ENCODE peak calls at places on chromosomes 4 and X, in eight cellular contexts. R is BE2C, J is endothelial cell, U is HFFc6, F is transverse colon, Q is HFF-Myc, Z is AG04449, A is GM20000. X is an unnamed sample.

GRCh38 chrX:48541140-48541814 is 1.8 kb downstream of the TBC1D25 start:
- DNase-seq in A (no peak), J (no peak), Q (no peak), Z (no peak), R (no peak), F (no peak), U (no peak), X (no peak)

GRCh38 chr4:77193511-77194236 is 36.7 kb downstream of the CCNG2 start:
- DNase-seq in Z (no peak), F (peak), R (peak), U (no peak), Q (no peak), A (peak), J (no peak), X (peak)

GRCh38 chr4:91282217-91282616 is 1021.5 kb upstream of the GRID2 start:
- DNase-seq in J (no peak), U (no peak), F (no peak), Z (no peak), A (no peak), Q (no peak), R (no peak), X (no peak)

GRCh38 chrX:72243472-72243871 is 4.6 kb upstream of the ERCC6L start:
- DNase-seq in R (no peak), U (peak), F (no peak), J (no peak), Z (no peak), A (no peak), Q (no peak), X (no peak)

GRCh38 chrX:108312938-108313337 is 125.3 kb downstream of the COL4A6 start:
- DNase-seq in U (peak), A (no peak), Q (peak), J (no peak), Z (no peak), R (no peak), F (no peak), X (no peak)

GRCh38 chrX:108537005-108537404 is 97.4 kb downstream of the COL4A5 start:
- DNase-seq in F (no peak), J (peak), A (peak), R (peak), U (peak), Q (no peak), Z (no peak), X (peak)

GRCh38 chr4:153792007-153792892 is 3.4 kb upstream of the SFRP2 start:
- DNase-seq in Q (no peak), Z (no peak), F (peak), J (peak), R (peak), A (no peak), U (no peak), X (peak)

GRCh38 chrX:45011597-45011996 is 138.6 kb downstream of the KDM6A start:
- DNase-seq in U (no peak), R (no peak), A (no peak), J (no peak), Z (no peak), Q (no peak), F (no peak), X (no peak)

GRCh38 chr4:113781439-113782040 is 20.0 kb upstream of the CAMK2D start:
- DNase-seq in F (no peak), U (no peak), Q (no peak), R (no peak), A (peak), Z (no peak), J (no peak), X (peak)

GRCh38 chrX:40922307-40922706 is 162.9 kb upstream of the USP9X start:
- DNase-seq in R (no peak), Z (no peak), J (no peak), Q (no peak), A (no peak), U (peak), F (no peak), X (no peak)

GRCh38 chr4:3479358-3480101 is 16.4 kb downstream of the DOK7 start:
- DNase-seq in Z (no peak), A (no peak), U (no peak), J (no peak), Q (no peak), F (no peak), R (no peak), X (no peak)

GRCh38 chrX:119790977-119791436 is 423 bp downstream of the RPL39 start:
- DNase-seq in J (no peak), Z (no peak), R (peak), F (peak), U (peak), Q (no peak), A (no peak), X (no peak)

GRCh38 chr4:4554234-4554633 is 12.4 kb upstream of the STX18 start:
- DNase-seq in Q (no peak), A (no peak), U (no peak), F (no peak), R (no peak), J (no peak), Z (no peak), X (no peak)

GRCh38 chrX:77505227-77505626 is 58.0 kb downstream of the FGF16 start:
- DNase-seq in A (no peak), R (no peak), F (no peak), Q (no peak), J (no peak), Z (peak), U (no peak), X (no peak)

GRCh38 chrX:129961180-129962083 is 21.0 kb upstream of the BCORL1 start:
- DNase-seq in R (peak), A (peak), U (peak), Q (no peak), J (no peak), F (peak), Z (no peak), X (peak)

GRCh38 chrX:115367956-115368355 is 78.4 kb downstream of the LUZP4 start:
- DNase-seq in U (no peak), J (no peak), Z (no peak), A (no peak), R (no peak), F (no peak), Q (no peak), X (no peak)

GRCh38 chr4:6480532-6481088 is 8.2 kb upstream of the PPP2R2C start:
- DNase-seq in Q (no peak), F (no peak), R (no peak), U (no peak), A (no peak), Z (no peak), J (no peak), X (no peak)

GRCh38 chrX:47218920-47219815 is 687 bp downstream of the CDK16 start:
- DNase-seq in Z (no peak), F (peak), Q (no peak), R (peak), U (no peak), A (peak), J (peak), X (peak)

GRCh38 chr4:53937327-53937726 is 127.1 kb downstream of the CHIC2 start:
- DNase-seq in F (no peak), J (no peak), U (no peak), R (no peak), Q (no peak), A (no peak), Z (no peak), X (no peak)

GRCh38 chr4:173057442-173057841 is 111.2 kb upstream of the GALNT7 start:
- DNase-seq in F (no peak), U (no peak), J (no peak), A (no peak), Q (no peak), Z (no peak), R (no peak), X (no peak)

GRCh38 chr4:8191136-8191747 is 7.8 kb upstream of the SH3TC1 start:
- DNase-seq in R (no peak), A (no peak), U (no peak), Z (no peak), F (peak), Q (no peak), J (no peak), X (no peak)

GRCh38 chr4:81375745-81376144 is 96.0 kb downstream of the RASGEF1B start:
- DNase-seq in R (no peak), Z (no peak), A (no peak), F (no peak), Q (no peak), U (no peak), J (no peak), X (no peak)

GRCh38 chr4:173935622-173936405 is 347.7 kb downstream of the FBXO8 start:
- DNase-seq in U (no peak), A (no peak), R (no peak), J (no peak), Z (no peak), F (no peak), Q (no peak), X (no peak)

GRCh38 chr4:174604198-174604597 is 81.9 kb upstream of the HPGD start:
- DNase-seq in Q (peak), J (no peak), U (no peak), R (no peak), A (no peak), Z (no peak), F (no peak), X (no peak)

GRCh38 chr4:86130160-86130933 is 229.5 kb downstream of the MAPK10 start:
- DNase-seq in Q (no peak), Z (no peak), J (no peak), F (no peak), A (no peak), U (no peak), R (no peak), X (no peak)

GRCh38 chrX:82219129-82219528 is 1017.2 kb downstream of the SH3BGRL start:
- DNase-seq in Z (no peak), Q (no peak), A (no peak), R (no peak), U (no peak), F (no peak), J (no peak), X (no peak)

GRCh38 chr4:140790765-140791164 is 34.6 kb upstream of the TBC1D9 start:
- DNase-seq in U (no peak), F (peak), J (no peak), A (peak), R (no peak), Q (no peak), Z (no peak), X (peak)

GRCh38 chrX:148049441-148049840 is 68.3 kb downstream of the FMR1NB start:
- DNase-seq in Q (no peak), J (peak), Z (no peak), U (no peak), R (no peak), F (no peak), A (peak), X (peak)

GRCh38 chr4:13659341-13660070 is 32.0 kb upstream of the BOD1L1 start:
- DNase-seq in R (no peak), Z (no peak), U (no peak), A (no peak), F (no peak), Q (no peak), J (no peak), X (no peak)

GRCh38 chr4:54439831-54440243 is 210.7 kb downstream of the PDGFRA start:
- DNase-seq in F (peak), Z (no peak), A (no peak), R (peak), J (no peak), U (peak), Q (peak), X (no peak)

GRCh38 chr4:117491531-117491930 is 406.2 kb upstream of the TRAM1L1 start:
- DNase-seq in F (no peak), Q (no peak), Z (no peak), U (no peak), A (no peak), R (no peak), J (no peak), X (no peak)

GRCh38 chr4:140793291-140793690 is 37.1 kb upstream of the TBC1D9 start:
- DNase-seq in F (no peak), J (no peak), U (no peak), A (no peak), R (no peak), Z (no peak), Q (no peak), X (no peak)

GRCh38 chrX:32183066-32183465 is 1028.3 kb downstream of the DMD start:
- DNase-seq in Z (no peak), R (no peak), Q (no peak), J (no peak), A (no peak), F (no peak), U (no peak), X (no peak)

GRCh38 chr4:139767168-139767567 is 101.5 kb downstream of the MGST2 start:
- DNase-seq in A (no peak), R (no peak), U (peak), Q (no peak), J (no peak), F (no peak), Z (peak), X (no peak)

GRCh38 chr4:149933883-149934282 is 118.2 kb upstream of the IQCM start:
- DNase-seq in A (no peak), U (no peak), R (no peak), F (no peak), Z (no peak), Q (no peak), J (no peak), X (no peak)

GRCh38 chrX:44062842-44063241 is 89.7 kb upstream of the NDP start:
- DNase-seq in Q (no peak), R (no peak), Z (no peak), U (no peak), F (no peak), A (no peak), J (no peak), X (no peak)

GRCh38 chr4:2347190-2347589 is 71.3 kb downstream of the ZFYVE28 start:
- DNase-seq in Q (no peak), A (no peak), F (no peak), J (no peak), Z (no peak), R (no peak), U (no peak), X (no peak)
- TF ChIP-seq CTCF in Q (no peak), A (no peak), F (no peak), J (no peak), Z (no peak), R (no peak), U (no peak), X (no peak)

DNA sequence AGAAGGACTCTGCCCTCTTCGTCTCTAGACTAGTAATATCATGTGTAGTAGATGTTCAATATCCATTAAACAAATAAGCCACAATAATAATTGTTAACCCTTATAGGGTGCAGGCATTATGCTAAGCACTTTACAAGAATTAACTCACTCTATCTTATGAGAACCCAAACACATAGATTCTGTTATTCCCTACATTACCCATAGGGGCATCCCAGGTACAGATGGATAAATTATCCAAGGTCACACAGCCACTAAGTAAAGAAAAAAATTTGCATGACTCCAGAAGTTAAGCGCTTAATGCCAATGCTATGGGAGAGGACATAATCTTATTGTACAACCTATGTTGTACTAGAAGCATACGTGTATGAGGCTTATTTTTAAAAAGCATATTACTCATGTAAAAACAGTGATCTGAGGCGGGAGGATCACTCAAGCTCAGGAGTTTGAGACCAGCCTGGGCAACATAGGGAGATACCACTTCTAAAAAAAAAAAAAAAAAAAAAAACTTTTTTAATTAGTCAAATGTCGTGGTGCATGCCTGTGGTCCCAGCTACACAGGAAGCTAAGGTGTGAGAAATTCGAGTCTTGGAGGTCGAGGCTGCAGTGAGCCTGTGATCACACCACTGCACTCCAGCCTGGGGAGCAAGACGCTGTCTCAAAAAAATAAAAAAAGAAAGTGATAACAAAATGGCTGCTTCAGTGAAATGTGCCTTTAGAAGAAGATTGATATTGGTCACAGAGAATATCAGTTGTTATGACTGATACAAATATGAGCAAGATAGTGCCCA is 13.6 kb downstream of the LDB2 start:
- DNase-seq in J (no peak), F (no peak), Q (no peak), U (no peak), A (no peak), Z (no peak), R (no peak), X (no peak)
- TF ChIP-seq CTCF in J (peak), F (no peak), Q (peak), U (peak), A (no peak), Z (no peak), R (peak), X (no peak)

GRCh38 chr4:25991296-25991695 is 77.3 kb downstream of the SMIM20 start:
- DNase-seq in J (no peak), Z (no peak), A (no peak), R (no peak), F (no peak), U (no peak), Q (no peak), X (no peak)

GRCh38 chr4:25993564-25994185 is 79.7 kb downstream of the SMIM20 start:
- DNase-seq in J (peak), Z (no peak), Q (no peak), F (peak), U (no peak), R (peak), A (no peak), X (peak)
- TF ChIP-seq CTCF in J (peak), Z (peak), Q (peak), F (no peak), U (peak), R (peak), A (no peak), X (no peak)

GRCh38 chrX:143437439-143437838 is 79.8 kb downstream of the SPANXN3 start:
- DNase-seq in Z (no peak), R (no peak), U (no peak), Q (no peak), J (peak), F (no peak), A (no peak), X (no peak)
- TF ChIP-seq CTCF in Z (no peak), R (no peak), U (peak), Q (no peak), J (peak), F (no peak), A (no peak), X (no peak)

DNA sequence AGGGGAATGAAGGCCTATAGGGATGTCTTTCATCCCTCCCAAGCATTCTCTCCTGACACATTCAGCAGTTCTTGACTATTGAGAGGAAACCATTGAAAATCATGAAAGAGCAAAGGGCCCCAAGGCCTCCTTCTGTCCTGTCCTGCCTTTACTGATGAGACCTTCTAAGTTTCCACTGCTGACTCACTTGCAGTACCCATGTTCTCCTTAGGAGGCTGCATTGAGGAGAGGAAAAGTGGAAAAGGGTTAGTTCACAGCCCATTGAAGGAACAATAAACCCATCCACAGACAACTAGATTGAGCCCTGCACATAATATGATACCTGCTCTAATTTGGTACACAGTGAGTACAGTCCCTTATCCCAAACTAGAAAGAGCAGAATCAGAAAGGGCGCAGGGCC is 115.1 kb upstream of the PNPLA4 start:
- DNase-seq in A (no peak), U (no peak), F (no peak), J (no peak), Z (no peak), Q (no peak), R (no peak), X (no peak)
- TF ChIP-seq CTCF in A (no peak), U (no peak), F (no peak), J (peak), Z (no peak), Q (no peak), R (peak), X (no peak)

GRCh38 chr4:94332983-94333590 is 9.5 kb downstream of the HPGDS start:
- DNase-seq in J (no peak), F (no peak), Z (no peak), Q (no peak), R (no peak), U (peak), A (no peak), X (no peak)
- TF ChIP-seq CTCF in J (no peak), F (no peak), Z (peak), Q (peak), R (peak), U (peak), A (no peak), X (no peak)